ENCODE peak calls at places on chromosomes 7 and 10, in four cellular contexts. S is HEK293T, E is K562, F is HepG2. G is an unnamed sample.

GRCh38 chr7:16646427-16647081 is 573 bp downstream of the BZW2 start:
- DNase-seq in S (peak; percentile 15), E (no peak), F (no peak), G (no peak)

GRCh38 chr10:88336316-88336715 is 246.8 kb downstream of the RNLS start:
- DNase-seq in S (no peak), E (no peak), F (no peak), G (no peak)

GRCh38 chr7:45937301-45937700 is 16.2 kb upstream of the IGFBP3 start:
- DNase-seq in S (no peak), E (no peak), F (no peak), G (no peak)

GRCh38 chr10:133438711-133439273 is 14.4 kb upstream of the SPRN start:
- DNase-seq in S (peak; percentile 61), E (peak; percentile 62), F (peak; percentile 17), G (peak; percentile 16)

GRCh38 chr10:8312861-8313260 is 258.4 kb downstream of the GATA3 start:
- DNase-seq in S (no peak), E (no peak), F (no peak), G (no peak)

GRCh38 chr7:91876391-91877133 is 3.9 kb downstream of the MTERF1 start:
- DNase-seq in S (no peak), E (peak; percentile 23), F (no peak), G (no peak)

GRCh38 chr10:13977861-13978843 is 352.6 kb downstream of the FRMD4A start:
- DNase-seq in S (no peak), E (no peak), F (no peak), G (no peak)

GRCh38 chr7:17558558-17559332 is 260.3 kb downstream of the AHR start:
- DNase-seq in S (no peak), E (no peak), F (no peak), G (no peak)

GRCh38 chr10:3616880-3617279 is 168.1 kb downstream of the KLF6 start:
- DNase-seq in S (no peak), E (no peak), F (no peak), G (no peak)

DNA sequence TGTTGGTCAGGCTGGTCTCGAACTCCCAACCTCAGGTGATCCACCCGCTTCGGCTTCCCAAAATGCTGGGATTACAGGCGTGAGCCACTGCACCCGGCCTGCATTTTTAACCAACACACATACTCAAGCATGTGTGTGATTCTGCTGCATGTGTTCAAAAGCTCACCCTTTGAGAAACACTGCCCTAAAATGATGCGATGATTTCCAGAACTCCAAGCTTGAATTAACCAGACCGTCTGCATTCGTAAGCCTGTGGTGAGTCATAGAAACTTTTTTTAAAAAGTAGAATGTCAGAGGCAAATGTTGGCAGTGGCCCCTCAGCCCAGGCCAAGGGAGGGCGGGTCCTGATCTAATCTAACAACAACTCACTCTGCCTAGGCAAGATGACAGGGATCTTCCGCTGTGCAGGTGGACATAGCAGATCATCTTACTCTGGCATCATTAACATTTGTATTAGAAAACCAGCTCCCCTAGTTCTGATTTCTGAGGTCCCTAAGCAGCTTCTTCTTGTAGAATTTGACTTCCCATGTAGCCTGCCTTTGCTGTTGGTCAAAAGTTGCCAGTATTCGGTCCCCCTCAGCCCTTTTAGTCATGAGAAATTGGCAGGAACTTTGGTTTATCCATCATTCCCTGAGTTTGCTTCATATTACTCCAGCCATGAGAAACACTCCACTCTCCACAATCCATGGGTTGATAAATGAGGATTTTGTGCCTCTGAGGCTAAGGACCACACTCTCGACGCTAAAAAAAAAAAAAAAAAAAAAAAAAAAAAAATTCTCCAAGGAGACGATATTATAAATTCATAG is 190.4 kb downstream of the SKIDA1 start:
- DNase-seq in S (no peak), E (peak; percentile 56), F (peak; percentile 61), G (no peak)
- TF ChIP-seq TARDBP in S (no peak), E (no peak), F (no peak), G (no peak)

GRCh38 chr7:133235212-133235883 is 17.5 kb upstream of the EXOC4 start:
- DNase-seq in S (no peak), E (no peak), F (no peak), G (no peak)
- TF ChIP-seq TARDBP in S (no peak), E (no peak), F (no peak), G (no peak)

GRCh38 chr10:24493168-24493567 is 230.5 kb downstream of the ARHGAP21 start:
- DNase-seq in S (no peak), E (no peak), F (no peak), G (no peak)
- TF ChIP-seq TARDBP in S (no peak), E (no peak), F (no peak), G (no peak)

GRCh38 chr10:35598379-35598778 is 6.8 kb upstream of the GJD4 start:
- DNase-seq in S (peak; percentile 14), E (no peak), F (peak; percentile 13), G (no peak)
- TF ChIP-seq TARDBP in S (no peak), E (no peak), F (no peak), G (no peak)

GRCh38 chr7:83271212-83272099 is 108.8 kb upstream of the PCLO start:
- DNase-seq in S (peak; percentile 24), E (no peak), F (peak; percentile 1), G (no peak)
- TF ChIP-seq TARDBP in S (no peak), E (no peak), F (no peak), G (no peak)

G was measured in GM12878.